ENCODE peak calls at places on chromosome 18, in six cellular contexts. F is tibial artery, Z is pancreas, Y is A549, S is spleen, D is neural progenitor cell. X is an unnamed sample.

GRCh38 chr18:7617738-7618422 is 50.8 kb downstream of the PTPRM start:
- DNase-seq in F (peak; percentile 45), Z (no peak), Y (no peak), S (no peak), D (peak; percentile 74), X (no peak)

GRCh38 chr18:70450658-70451253 is 161.9 kb downstream of the SOCS6 start:
- DNase-seq in F (no peak), Z (no peak), Y (no peak), S (no peak), D (no peak), X (no peak)

GRCh38 chr18:49459404-49460171 is 857 bp downstream of the DYM start:
- DNase-seq in F (peak; percentile 41), Z (no peak), Y (peak; percentile 26), S (no peak), D (peak; percentile 13), X (no peak)

GRCh38 chr18:29823671-29824070 is 1218.9 kb downstream of the DSC3 start:
- DNase-seq in F (no peak), Z (no peak), Y (no peak), S (no peak), D (no peak), X (no peak)

GRCh38 chr18:73626859-73627258 is 520.8 kb downstream of the FBXO15 start:
- DNase-seq in F (no peak), Z (no peak), Y (no peak), S (no peak), D (no peak), X (no peak)

GRCh38 chr18:56593906-56594305 is 44.5 kb downstream of the TXNL1 start:
- DNase-seq in F (no peak), Z (no peak), Y (no peak), S (no peak), D (no peak), X (no peak)

GRCh38 chr18:25974630-25975077 is 115.8 kb downstream of the SS18 start:
- DNase-seq in F (no peak), Z (no peak), Y (no peak), S (no peak), D (no peak), X (no peak)

GRCh38 chr18:61326407-61326806 is 6.8 kb upstream of the CDH20 start:
- DNase-seq in F (no peak), Z (no peak), Y (no peak), S (no peak), D (no peak), X (no peak)

GRCh38 chr18:9900699-9901098 is 13.1 kb upstream of the VAPA start:
- DNase-seq in F (no peak), Z (no peak), Y (no peak), S (no peak), D (no peak), X (no peak)

GRCh38 chr18:45167631-45168225 is 447.5 kb upstream of the SLC14A2 start:
- DNase-seq in F (no peak), Z (no peak), Y (no peak), S (no peak), D (no peak), X (no peak)

GRCh38 chr18:51342815-51343214 is 145.3 kb upstream of the MEX3C start:
- DNase-seq in F (no peak), Z (no peak), Y (peak; percentile 4), S (no peak), D (no peak), X (no peak)

GRCh38 chr18:23301971-23302370 is 151.1 kb upstream of the RIOK3 start:
- DNase-seq in F (no peak), Z (no peak), Y (no peak), S (no peak), D (no peak), X (no peak)

GRCh38 chr18:46250084-46250811 is 146.1 kb downstream of the HAUS1 start:
- DNase-seq in F (no peak), Z (no peak), Y (no peak), S (no peak), D (no peak), X (peak; percentile 16)

GRCh38 chr18:54878057-54878661 is 49.9 kb downstream of the RAB27B start:
- DNase-seq in F (no peak), Z (no peak), Y (no peak), S (no peak), D (no peak), X (no peak)

GRCh38 chr18:77131652-77132368 is 773 bp downstream of the MBP start:
- DNase-seq in F (peak; percentile 64), Z (peak; percentile 90), Y (no peak), S (peak; percentile 94), D (peak; percentile 45), X (peak; percentile 37)

GRCh38 chr18:70249118-70249517 is 39.7 kb upstream of the SOCS6 start:
- DNase-seq in F (no peak), Z (no peak), Y (no peak), S (no peak), D (no peak), X (no peak)

GRCh38 chr18:24009651-24010333 is 4.8 kb upstream of the TTC39C start:
- DNase-seq in F (no peak), Z (no peak), Y (no peak), S (no peak), D (no peak), X (peak; percentile 64)

GRCh38 chr18:76357174-76357573 is 137.9 kb downstream of the ZNF516 start:
- DNase-seq in F (no peak), Z (no peak), Y (no peak), S (no peak), D (no peak), X (no peak)

GRCh38 chr18:51128533-51128932 is 68.9 kb downstream of the MEX3C start:
- DNase-seq in F (no peak), Z (no peak), Y (no peak), S (no peak), D (no peak), X (no peak)

GRCh38 chr18:74942319-74942910 is 266.5 kb downstream of the PTGR3 start:
- DNase-seq in F (no peak), Z (no peak), Y (no peak), S (no peak), D (no peak), X (no peak)

GRCh38 chr18:28526196-28526595 is 349.3 kb upstream of the CDH2 start:
- DNase-seq in F (no peak), Z (no peak), Y (no peak), S (no peak), D (no peak), X (no peak)

GRCh38 chr18:11849845-11850747 is 1.1 kb upstream of the CHMP1B start:
- DNase-seq in F (peak; percentile 71), Z (peak; percentile 71), Y (peak; percentile 36), S (peak; percentile 82), D (peak; percentile 47), X (peak; percentile 41)

GRCh38 chr18:23196119-23197004 is 61.1 kb downstream of the CABLES1 start:
- DNase-seq in F (no peak), Z (no peak), Y (no peak), S (no peak), D (no peak), X (no peak)

GRCh38 chr18:24212939-24213338 is 74.1 kb downstream of the CABYR start:
- DNase-seq in F (no peak), Z (no peak), Y (no peak), S (no peak), D (no peak), X (no peak)

GRCh38 chr18:22563098-22563707 is 145.5 kb upstream of the CTAGE1 start:
- DNase-seq in F (peak; percentile 40), Z (no peak), Y (peak; percentile 82), S (no peak), D (peak; percentile 75), X (peak; percentile 19)

GRCh38 chr18:21115519-21116411 is 4.2 kb upstream of the ROCK1 start:
- DNase-seq in F (no peak), Z (no peak), Y (no peak), S (no peak), D (peak; percentile 39), X (no peak)

GRCh38 chr18:36798738-36799473 is 29.9 kb downstream of the TPGS2 start:
- DNase-seq in F (no peak), Z (no peak), Y (no peak), S (no peak), D (peak; percentile 76), X (no peak)

GRCh38 chr18:75074196-75075015 is 134.5 kb downstream of the PTGR3 start:
- DNase-seq in F (no peak), Z (no peak), Y (no peak), S (no peak), D (no peak), X (no peak)

GRCh38 chr18:27184115-27185024 is 738 bp downstream of the CHST9 start:
- DNase-seq in F (no peak), Z (peak; percentile 63), Y (no peak), S (peak; percentile 67), D (peak; percentile 49), X (no peak)

DNA sequence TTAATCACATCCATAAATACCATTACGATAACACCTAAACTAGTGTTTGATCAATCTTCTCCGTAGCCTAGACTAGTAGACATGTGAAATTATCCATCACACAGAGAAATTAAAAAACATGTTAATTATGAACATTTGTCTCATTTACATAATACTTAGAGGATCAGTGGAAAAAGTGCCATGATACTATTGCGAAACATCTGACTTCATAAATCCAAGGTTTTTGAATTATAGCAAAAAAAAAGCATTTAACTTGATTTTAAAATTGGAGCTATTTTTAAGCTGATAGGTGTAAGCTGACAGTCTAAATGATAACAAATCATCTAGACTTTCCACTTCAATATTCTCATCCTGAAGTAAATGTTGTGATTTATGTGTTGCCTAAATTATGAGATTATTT is 51.6 kb downstream of the CBLN2 start:
- DNase-seq in F (no peak), Z (no peak), Y (no peak), S (no peak), D (no peak), X (no peak)
- H3K9me3 ChIP-seq in F (no peaks in the 10 kb centered on the region), Z (no peaks in the 10 kb centered on the region), Y (no peaks in the 10 kb centered on the region), S (no peaks in the 10 kb centered on the region), D (no peaks in the 10 kb centered on the region), X (no peaks in the 10 kb centered on the region)

DNA sequence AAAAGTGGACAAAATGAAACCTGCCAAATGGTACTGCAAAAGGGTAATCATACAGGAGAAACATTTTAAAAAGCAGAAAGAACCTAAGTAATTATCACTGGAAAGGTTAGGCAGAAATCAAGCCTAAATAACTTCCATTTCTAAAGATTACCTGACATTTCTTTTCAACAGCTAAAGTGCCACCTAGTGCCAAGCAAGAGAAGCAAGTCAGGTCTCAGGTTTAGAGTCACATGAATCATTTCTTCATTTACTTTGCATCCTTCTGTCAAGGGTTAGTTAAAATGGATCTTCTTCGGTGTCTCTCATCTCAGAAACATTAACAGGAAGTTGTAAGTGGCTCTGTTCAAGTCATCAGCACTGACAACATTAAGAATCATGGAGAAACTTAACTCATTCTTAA is 90.3 kb downstream of the AKAIN1 start:
- DNase-seq in F (no peak), Z (no peak), Y (no peak), S (no peak), D (peak; percentile 12), X (no peak)
- TF ChIP-seq CTCF in F (no peak), Z (no peak), Y (peak; percentile 11), S (no peak), D (peak; percentile 61), X (no peak)

GRCh38 chr18:63397349-63397748 is 24.9 kb downstream of the VPS4B start:
- DNase-seq in F (no peak), Z (no peak), Y (no peak), S (no peak), D (no peak), X (no peak)
- H3K4me3 ChIP-seq in F (no peak overlapping the region), Z (no peak overlapping the region), Y (no peak overlapping the region), S (no peak overlapping the region), D (no peak overlapping the region), X (no peak overlapping the region)

DNA sequence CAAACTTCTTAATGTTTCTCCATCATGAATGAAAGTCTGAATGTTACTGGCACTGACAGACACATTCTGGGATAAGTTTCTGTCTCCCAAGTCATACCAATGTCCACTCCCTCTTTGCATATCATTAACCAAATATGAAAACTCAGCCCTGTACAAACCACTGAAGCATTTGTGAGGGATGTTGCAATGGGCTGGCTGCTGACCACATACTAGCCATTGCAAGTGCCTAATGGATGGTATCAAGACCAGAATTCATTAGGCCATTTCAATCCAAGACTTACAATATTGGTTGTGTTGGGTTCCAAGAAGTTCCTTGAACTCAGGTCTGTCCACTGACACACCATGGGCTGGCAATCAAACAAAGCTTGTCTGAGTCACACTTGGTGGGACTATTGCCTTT is 73.8 kb downstream of the CBLN2 start:
- DNase-seq in F (no peak), Z (no peak), Y (no peak), S (no peak), D (no peak), X (no peak)
- H3K9me3 ChIP-seq in F (no peaks in the 10 kb centered on the region), Z (no peaks in the 10 kb centered on the region), Y (no peaks in the 10 kb centered on the region), S (no peaks in the 10 kb centered on the region), D (no peaks in the 10 kb centered on the region), X (no peaks in the 10 kb centered on the region)

X was measured in CD8-positive, alpha-beta T cell.